ENCODE peak calls at places on chromosomes 6 and 20, in six cellular contexts. Q is astrocyte of the spinal cord, B is mucosa of descending colon, Y is stomach, P is GM10248, V is fibroblast of pulmonary artery. L is an unnamed sample.
A peak's percentile ranks its signal among the peaks of the same experiment; 100 is the strongest.

GRCh38 chr20:55684578-55684977 is 320.7 kb downstream of the CBLN4 start:
- DNase-seq in Q (no peak), B (no peak), Y (no peak), P (no peak), V (no peak), L (no peak)

GRCh38 chr6:30810813-30811329 is 66.5 kb upstream of the IER3 start:
- DNase-seq in Q (no peak), B (peak; percentile 43), Y (peak; percentile 36), P (peak; percentile 56), V (no peak), L (peak; percentile 71)

GRCh38 chr6:105733556-105734162 is 330.8 kb upstream of the PREP start:
- DNase-seq in Q (peak; percentile 58), B (peak; percentile 26), Y (no peak), P (no peak), V (peak; percentile 55), L (no peak)

GRCh38 chr20:13546497-13547131 is 92.1 kb downstream of the TASP1 start:
- DNase-seq in Q (peak; percentile 77), B (peak; percentile 96), Y (peak; percentile 77), P (peak; percentile 35), V (peak; percentile 82), L (peak; percentile 38)

GRCh38 chr6:14682821-14683220 is 563.0 kb upstream of the JARID2 start:
- DNase-seq in Q (peak; percentile 66), B (no peak), Y (no peak), P (no peak), V (peak; percentile 64), L (no peak)

GRCh38 chr6:10659697-10660348 is 34.6 kb downstream of the C6orf52 start:
- DNase-seq in Q (no peak), B (no peak), Y (peak; percentile 26), P (no peak), V (no peak), L (no peak)

GRCh38 chr20:59643616-59644061 is 39.3 kb downstream of the PHACTR3 start:
- DNase-seq in Q (no peak), B (no peak), Y (peak; percentile 20), P (no peak), V (no peak), L (no peak)

GRCh38 chr6:86516087-86516486 is 421.2 kb upstream of the HTR1E start:
- DNase-seq in Q (no peak), B (no peak), Y (no peak), P (no peak), V (no peak), L (no peak)

GRCh38 chr6:108643184-108643583 is 82.5 kb downstream of the FOXO3 start:
- DNase-seq in Q (no peak), B (no peak), Y (no peak), P (no peak), V (no peak), L (no peak)

GRCh38 chr6:136104556-136104955 is 145.6 kb downstream of the MTFR2 start:
- DNase-seq in Q (no peak), B (no peak), Y (no peak), P (no peak), V (peak; percentile 62), L (no peak)

GRCh38 chr6:137697267-137697938 is 169.7 kb upstream of the TNFAIP3 start:
- DNase-seq in Q (peak; percentile 42), B (peak; percentile 49), Y (no peak), P (no peak), V (peak; percentile 87), L (no peak)

GRCh38 chr6:82951389-82951788 is 114.3 kb downstream of the UBE3D start:
- DNase-seq in Q (no peak), B (no peak), Y (no peak), P (no peak), V (no peak), L (no peak)

GRCh38 chr20:50317116-50317515 is 126.5 kb downstream of the CEBPB start:
- DNase-seq in Q (no peak), B (no peak), Y (no peak), P (no peak), V (no peak), L (no peak)

GRCh38 chr6:21256197-21256596 is 337.4 kb upstream of the SOX4 start:
- DNase-seq in Q (no peak), B (no peak), Y (no peak), P (no peak), V (no peak), L (no peak)

GRCh38 chr6:83258517-83258916 is 65.4 kb downstream of the RWDD2A start:
- DNase-seq in Q (no peak), B (no peak), Y (no peak), P (no peak), V (no peak), L (no peak)

GRCh38 chr6:159107451-159108260 is 61.5 kb upstream of the FNDC1 start:
- DNase-seq in Q (no peak), B (peak; percentile 28), Y (peak; percentile 32), P (no peak), V (no peak), L (no peak)

GRCh38 chr6:45432944-45433343 is 55.2 kb upstream of the SUPT3H start:
- DNase-seq in Q (peak; percentile 74), B (no peak), Y (no peak), P (no peak), V (peak; percentile 62), L (no peak)

GRCh38 chr6:67544851-67545452 is 1090.1 kb upstream of the ADGRB3 start:
- DNase-seq in Q (peak; percentile 23), B (no peak), Y (no peak), P (no peak), V (no peak), L (no peak)

GRCh38 chr20:56442381-56443365 is 25.8 kb upstream of the RTF2 start:
- DNase-seq in Q (no peak), B (no peak), Y (no peak), P (no peak), V (peak; percentile 50), L (no peak)

GRCh38 chr20:11445891-11446290 is 471.8 kb upstream of the BTBD3 start:
- DNase-seq in Q (no peak), B (no peak), Y (no peak), P (no peak), V (peak; percentile 65), L (no peak)

GRCh38 chr6:17932362-17932852 is 55.0 kb downstream of the KIF13A start:
- DNase-seq in Q (peak; percentile 80), B (no peak), Y (no peak), P (no peak), V (peak; percentile 90), L (no peak)

GRCh38 chr6:166515072-166515810 is 71.2 kb downstream of the RAMACL start:
- DNase-seq in Q (peak; percentile 84), B (no peak), Y (no peak), P (peak; percentile 30), V (peak; percentile 73), L (peak; percentile 22)
- TF ChIP-seq CTCF in Q (peak; percentile 59), B (no peak), Y (no peak), P (no peak), V (peak; percentile 41), L (no peak)

GRCh38 chr6:37569999-37570776 is 70.5 kb upstream of the CCDC167 start:
- DNase-seq in Q (no peak), B (no peak), Y (no peak), P (no peak), V (no peak), L (no peak)

GRCh38 chr6:37569317-37569716 is 69.6 kb upstream of the CCDC167 start:
- DNase-seq in Q (no peak), B (no peak), Y (no peak), P (no peak), V (no peak), L (no peak)

GRCh38 chr6:37561361-37561760 is 61.7 kb upstream of the CCDC167 start:
- DNase-seq in Q (no peak), B (no peak), Y (no peak), P (no peak), V (no peak), L (no peak)

GRCh38 chr6:37566209-37566859 is 66.6 kb upstream of the CCDC167 start:
- DNase-seq in Q (peak; percentile 43), B (peak; percentile 56), Y (peak; percentile 63), P (peak; percentile 89), V (peak; percentile 29), L (peak; percentile 87)

GRCh38 chr6:37565267-37566208 is 65.8 kb upstream of the CCDC167 start:
- DNase-seq in Q (no peak), B (no peak), Y (no peak), P (no peak), V (peak; percentile 13), L (peak; percentile 54)
- TF ChIP-seq CTCF in Q (peak; percentile 26), B (no peak), Y (no peak), P (peak; percentile 38), V (no peak), L (peak; percentile 23)

GRCh38 chr6:12481292-12481691 is 191.1 kb downstream of the EDN1 start:
- DNase-seq in Q (no peak), B (no peak), Y (no peak), P (no peak), V (no peak), L (no peak)

GRCh38 chr6:12484519-12484918 is 194.4 kb downstream of the EDN1 start:
- DNase-seq in Q (no peak), B (no peak), Y (no peak), P (no peak), V (no peak), L (no peak)

GRCh38 chr6:12480379-12480778 is 190.2 kb downstream of the EDN1 start:
- DNase-seq in Q (no peak), B (no peak), Y (no peak), P (no peak), V (no peak), L (no peak)

GRCh38 chr6:12483712-12484111 is 193.6 kb downstream of the EDN1 start:
- DNase-seq in Q (peak; percentile 92), B (no peak), Y (no peak), P (peak; percentile 24), V (peak; percentile 75), L (peak; percentile 31)

GRCh38 chr6:12482386-12482785 is 192.2 kb downstream of the EDN1 start:
- DNase-seq in Q (no peak), B (peak; percentile 41), Y (no peak), P (no peak), V (no peak), L (no peak)
- TF ChIP-seq CTCF in Q (no peak), B (no peak), Y (peak; percentile 8), P (peak; percentile 18), V (peak; percentile 27), L (no peak)

GRCh38 chr20:62951896-62952372 is 575 bp upstream of the SLC17A9 start:
- DNase-seq in Q (no peak), B (no peak), Y (no peak), P (no peak), V (no peak), L (no peak)

GRCh38 chr20:62955519-62956386 is 3.2 kb downstream of the SLC17A9 start:
- DNase-seq in Q (no peak), B (peak; percentile 33), Y (peak; percentile 76), P (no peak), V (no peak), L (no peak)

GRCh38 chr20:62953167-62953838 is 794 bp downstream of the SLC17A9 start:
- DNase-seq in Q (no peak), B (no peak), Y (no peak), P (no peak), V (no peak), L (no peak)

GRCh38 chr20:62952373-62953166 is at the start of gene SLC17A9:
- DNase-seq in Q (no peak), B (peak; percentile 95), Y (peak; percentile 84), P (peak; percentile 92), V (peak; percentile 16), L (peak; percentile 90)

GRCh38 chr20:62953839-62954703 is 1.6 kb downstream of the SLC17A9 start:
- DNase-seq in Q (peak; percentile 54), B (peak; percentile 68), Y (peak; percentile 75), P (peak; percentile 92), V (peak; percentile 71), L (peak; percentile 93)
- TF ChIP-seq CTCF in Q (no peak), B (no peak), Y (no peak), P (no peak), V (no peak), L (no peak)

GRCh38 chr6:72724545-72724944 is 102.7 kb downstream of the KCNQ5 start:
- DNase-seq in Q (peak; percentile 58), B (no peak), Y (no peak), P (peak; percentile 34), V (no peak), L (peak; percentile 24)
- TF ChIP-seq CTCF in Q (no peak), B (no peak), Y (no peak), P (no peak), V (no peak), L (no peak)